ENCODE peak calls at places on chromosomes 2 and 18, in five cellular contexts. R is IMR-90, G is fibroblast of lung, U is neuronal stem cell, N is PC-3. X is an unnamed sample.

GRCh38 chr2:212135739-212136138 is 402.9 kb downstream of the ERBB4 start:
- DNase-seq in G (no peak), U (no peak), R (peak), N (no peak), X (no peak)

GRCh38 chr2:141709756-141710155 is 421.1 kb downstream of the LRP1B start:
- DNase-seq in U (no peak), G (no peak), N (no peak), R (no peak), X (no peak)

GRCh38 chr2:201452058-201452736 is 657 bp downstream of the STRADB start:
- DNase-seq in R (no peak), U (no peak), G (peak), N (peak), X (no peak)

GRCh38 chr2:24945907-24946306 is 25.8 kb downstream of the DNAJC27 start:
- DNase-seq in R (peak), U (no peak), G (peak), N (peak), X (no peak)

GRCh38 chr2:166494140-166494544 is at the start of gene SCN7A:
- DNase-seq in U (peak), G (peak), N (peak), R (peak), X (no peak)

GRCh38 chr2:36487947-36488346 is 110.0 kb downstream of the FEZ2 start:
- DNase-seq in U (no peak), G (no peak), N (no peak), R (no peak), X (no peak)

GRCh38 chr18:33605250-33605649 is 27.2 kb downstream of the ASXL3 start:
- DNase-seq in G (no peak), N (no peak), R (no peak), U (no peak), X (no peak)

GRCh38 chr2:150204449-150204848 is 283.0 kb downstream of the RND3 start:
- DNase-seq in U (no peak), N (peak), R (peak), G (peak), X (no peak)

GRCh38 chr2:23534756-23535155 is 149.8 kb downstream of the KLHL29 start:
- DNase-seq in U (no peak), G (no peak), N (no peak), R (no peak), X (no peak)

GRCh38 chr2:48343571-48344440 is 186.1 kb upstream of the STON1 start:
- DNase-seq in U (no peak), N (peak), G (peak), R (peak), X (no peak)

GRCh38 chr2:145874466-145874865 is 1354.5 kb upstream of the ZEB2 start:
- DNase-seq in R (peak), N (peak), G (peak), U (no peak), X (no peak)

GRCh38 chr18:26869640-26870039 is 4.1 kb upstream of the AQP4 start:
- DNase-seq in R (no peak), U (no peak), N (no peak), G (no peak), X (no peak)

GRCh38 chr2:100018794-100019193 is 123.6 kb downstream of the AFF3 start:
- DNase-seq in G (peak), U (no peak), R (peak), N (peak), X (no peak)

GRCh38 chr2:197234792-197235191 is 75.8 kb downstream of the ANKRD44 start:
- DNase-seq in R (no peak), U (no peak), G (no peak), N (no peak), X (no peak)

GRCh38 chr2:200944467-200945394 is 18.7 kb downstream of the ORC2 start:
- DNase-seq in N (peak), G (peak), R (peak), U (no peak), X (no peak)

GRCh38 chr2:202104286-202104870 is 31.3 kb downstream of the KIAA2012 start:
- DNase-seq in R (peak), G (peak), U (peak), N (peak), X (no peak)

GRCh38 chr2:175039490-175039889 is 34.3 kb upstream of the CHN1 start:
- DNase-seq in N (no peak), U (no peak), R (no peak), G (no peak), X (no peak)

GRCh38 chr2:120909102-120909501 is 173.4 kb downstream of the GLI2 start:
- DNase-seq in R (no peak), N (no peak), U (no peak), G (no peak), X (no peak)

GRCh38 chr2:196324212-196324611 is 152.8 kb upstream of the STK17B start:
- DNase-seq in R (peak), G (no peak), U (no peak), N (no peak), X (no peak)

GRCh38 chr2:38443021-38443541 is 66.0 kb upstream of the ATL2 start:
- DNase-seq in N (no peak), U (no peak), G (peak), R (no peak), X (no peak)

GRCh38 chr2:201130524-201131186 is 14.7 kb downstream of the CFLAR start:
- DNase-seq in R (peak), N (peak), U (no peak), G (peak), X (no peak)

GRCh38 chr2:64792310-64792709 is 138.6 kb upstream of the SERTAD2 start:
- DNase-seq in N (peak), U (no peak), R (peak), G (no peak), X (no peak)

GRCh38 chr2:239318790-239319189 is 82.0 kb downstream of the HDAC4 start:
- DNase-seq in U (no peak), R (peak), N (no peak), G (peak), X (no peak)

GRCh38 chr18:49764032-49764431 is 49.3 kb downstream of the ACAA2 start:
- DNase-seq in U (no peak), R (peak), N (no peak), G (peak), X (no peak)

GRCh38 chr18:9233771-9234440 is 97.3 kb downstream of the ANKRD12 start:
- DNase-seq in N (no peak), R (no peak), U (no peak), G (no peak), X (no peak)

GRCh38 chr2:208906330-208906729 is 499.7 kb downstream of the PTH2R start:
- DNase-seq in G (no peak), R (no peak), N (no peak), U (no peak), X (no peak)

GRCh38 chr2:45128580-45128997 is 119.3 kb upstream of the SIX2 start:
- DNase-seq in R (peak), U (no peak), G (peak), N (peak), X (no peak)

GRCh38 chr2:111184725-111185495 is 64.2 kb downstream of the BCL2L11 start:
- DNase-seq in N (no peak), U (no peak), G (no peak), R (no peak), X (no peak)

GRCh38 chr2:221447310-221447709 is 124.8 kb downstream of the EPHA4 start:
- DNase-seq in G (no peak), R (peak), N (peak), U (no peak), X (no peak)

GRCh38 chr2:24399434-24400206 is 39.3 kb upstream of the ITSN2 start:
- DNase-seq in G (no peak), N (no peak), U (no peak), R (no peak), X (no peak)

GRCh38 chr2:176088048-176088936 is 4.2 kb upstream of the HOXD13 start:
- DNase-seq in G (peak), U (no peak), N (peak), R (peak), X (no peak)

GRCh38 chr18:44700652-44701051 is 20.0 kb downstream of the SETBP1 start:
- DNase-seq in U (no peak), R (no peak), G (peak), N (no peak), X (no peak)

GRCh38 chr18:76460482-76460881 is 34.6 kb downstream of the ZNF516 start:
- DNase-seq in R (peak), U (no peak), N (no peak), G (peak), X (no peak)

GRCh38 chr2:27042159-27042661 is 9.3 kb upstream of the AGBL5 start:
- DNase-seq in N (no peak), R (no peak), U (no peak), G (no peak), X (no peak)

GRCh38 chr2:44107086-44107740 is 61.5 kb upstream of the PPM1B start:
- DNase-seq in N (no peak), U (no peak), G (no peak), R (no peak), X (no peak)

GRCh38 chr18:64082054-64082453 is 66.8 kb downstream of the LINC00305 start:
- DNase-seq in U (no peak), R (no peak), G (no peak), N (no peak), X (no peak)

GRCh38 chr18:64083906-64084305 is 65.0 kb downstream of the LINC00305 start:
- DNase-seq in N (no peak), G (no peak), R (no peak), U (no peak), X (no peak)

GRCh38 chr18:64082513-64082912 is 66.4 kb downstream of the LINC00305 start:
- DNase-seq in G (no peak), U (no peak), R (no peak), N (no peak), X (no peak)
- H3K9ac ChIP-seq in G (no peak), U (no peak), R (no peak), N (no peak), X (no peak)

GRCh38 chr2:98899041-98899702 is 36.9 kb downstream of the CRACDL start:
- DNase-seq in G (no peak), R (no peak), N (no peak), U (no peak), X (no peak)

GRCh38 chr2:98898423-98898841 is 37.6 kb downstream of the CRACDL start:
- DNase-seq in G (no peak), U (no peak), R (no peak), N (no peak), X (no peak)

GRCh38 chr2:98896944-98897343 is 39.1 kb downstream of the CRACDL start:
- DNase-seq in N (no peak), U (no peak), R (no peak), G (no peak), X (no peak)

GRCh38 chr2:98896416-98896815 is 39.6 kb downstream of the CRACDL start:
- DNase-seq in G (no peak), N (no peak), U (no peak), R (no peak), X (no peak)

GRCh38 chr2:98897746-98898145 is 38.3 kb downstream of the CRACDL start:
- DNase-seq in R (no peak), G (no peak), N (no peak), U (no peak), X (no peak)
- H3K27ac ChIP-seq in R (no peak), G (no peak), N (no peak), U (no peak), X (no peak)

GRCh38 chr2:241859017-241859435 is 332 bp upstream of the PDCD1 start:
- DNase-seq in G (no peak), U (no peak), N (no peak), R (no peak), X (no peak)

GRCh38 chr2:241859436-241860183 is 916 bp upstream of the PDCD1 start:
- DNase-seq in R (peak), N (no peak), U (no peak), G (peak), X (no peak)

GRCh38 chr2:241857041-241857541 is 1.6 kb downstream of the PDCD1 start:
- DNase-seq in N (no peak), R (no peak), U (no peak), G (no peak), X (no peak)

GRCh38 chr2:241857572-241858121 is 1.0 kb downstream of the PDCD1 start:
- DNase-seq in U (no peak), R (no peak), G (no peak), N (no peak), X (no peak)

GRCh38 chr2:241858206-241859016 is at the start of gene PDCD1:
- DNase-seq in G (no peak), U (no peak), N (no peak), R (no peak), X (no peak)
- H3K4me3 ChIP-seq in G (peak), U (no peak), N (peak), R (no peak), X (no peak)

GRCh38 chr2:71277159-71277498 is 50.2 kb upstream of the PAIP2B start:
- DNase-seq in U (no peak), N (no peak), R (no peak), G (no peak), X (no peak)
- H3K9ac ChIP-seq in U (no peak), N (peak), R (no peak), G (peak), X (peak)

GRCh38 chr2:187549193-187549592 is 5.0 kb downstream of the TFPI start:
- DNase-seq in U (no peak), G (no peak), N (no peak), R (no peak), X (no peak)

GRCh38 chr2:187552381-187552780 is 1.9 kb downstream of the TFPI start:
- DNase-seq in U (no peak), N (no peak), G (no peak), R (no peak), X (no peak)

GRCh38 chr2:187549951-187550555 is 4.2 kb downstream of the TFPI start:
- DNase-seq in U (no peak), R (no peak), G (no peak), N (no peak), X (no peak)

GRCh38 chr2:187548658-187549057 is 5.6 kb downstream of the TFPI start:
- DNase-seq in U (no peak), N (no peak), G (peak), R (no peak), X (no peak)

GRCh38 chr2:187550797-187551306 is 3.4 kb downstream of the TFPI start:
- DNase-seq in R (no peak), G (no peak), U (no peak), N (no peak), X (no peak)
- H3K27ac ChIP-seq in R (peak), G (peak), U (no peak), N (peak), X (peak)

X was measured in SK-N-MC.